ENCODE peak calls at places on chromosome 6, in seven cellular contexts. One of them, this sample, is unnamed. For H3K4me1 and H3K36me3, the result is how much of the 10 kb centered on the place peaks cover.

GRCh38 chr6:14743465-14744211 is 502.2 kb upstream of the JARID2 start:
- DNase-seq in uterus: no peak
- DNase-seq in psoas muscle: peak
- DNase-seq in CD8-positive, alpha-beta T cell: peak
- DNase-seq in lung: no peak
- DNase-seq in tibial artery: peak
- DNase-seq in IMR-90: peak
- DNase-seq in this sample: no peak

GRCh38 chr6:84657486-84657885 is 106.9 kb downstream of the TBX18 start:
- DNase-seq in tibial artery: no peak
- DNase-seq in IMR-90: no peak
- DNase-seq in psoas muscle: no peak
- DNase-seq in uterus: no peak
- DNase-seq in CD8-positive, alpha-beta T cell: no peak
- DNase-seq in lung: no peak
- DNase-seq in this sample: no peak

GRCh38 chr6:140462495-140463311 is 1088.3 kb upstream of the CITED2 start:
- DNase-seq in tibial artery: no peak
- DNase-seq in lung: no peak
- DNase-seq in psoas muscle: no peak
- DNase-seq in CD8-positive, alpha-beta T cell: no peak
- DNase-seq in uterus: no peak
- DNase-seq in IMR-90: peak
- DNase-seq in this sample: no peak

GRCh38 chr6:14658909-14659561 is 541.5 kb downstream of the CD83 start:
- DNase-seq in CD8-positive, alpha-beta T cell: no peak
- DNase-seq in uterus: no peak
- DNase-seq in tibial artery: no peak
- DNase-seq in IMR-90: peak
- DNase-seq in psoas muscle: no peak
- DNase-seq in lung: no peak
- DNase-seq in this sample: no peak

GRCh38 chr6:152897807-152898399 is 84.9 kb downstream of the FBXO5 start:
- DNase-seq in tibial artery: peak
- DNase-seq in IMR-90: peak
- DNase-seq in psoas muscle: peak
- DNase-seq in lung: peak
- DNase-seq in CD8-positive, alpha-beta T cell: peak
- DNase-seq in uterus: peak
- DNase-seq in this sample: peak

GRCh38 chr6:102853249-102853955 is 1459.9 kb downstream of the GRIK2 start:
- DNase-seq in tibial artery: no peak
- DNase-seq in psoas muscle: no peak
- DNase-seq in uterus: no peak
- DNase-seq in CD8-positive, alpha-beta T cell: no peak
- DNase-seq in IMR-90: no peak
- DNase-seq in lung: no peak
- DNase-seq in this sample: no peak

GRCh38 chr6:169212436-169212835 is 41.2 kb downstream of the THBS2 start:
- DNase-seq in tibial artery: no peak
- DNase-seq in lung: no peak
- DNase-seq in psoas muscle: no peak
- DNase-seq in IMR-90: no peak
- DNase-seq in uterus: no peak
- DNase-seq in CD8-positive, alpha-beta T cell: no peak
- DNase-seq in this sample: no peak

GRCh38 chr6:7500737-7501282 is 40.7 kb upstream of the DSP start:
- DNase-seq in uterus: no peak
- DNase-seq in IMR-90: no peak
- DNase-seq in lung: no peak
- DNase-seq in tibial artery: no peak
- DNase-seq in CD8-positive, alpha-beta T cell: no peak
- DNase-seq in psoas muscle: no peak
- DNase-seq in this sample: no peak

GRCh38 chr6:135540207-135540877 is 42.8 kb upstream of the AHI1 start:
- DNase-seq in CD8-positive, alpha-beta T cell: no peak
- DNase-seq in lung: no peak
- DNase-seq in uterus: no peak
- DNase-seq in tibial artery: no peak
- DNase-seq in IMR-90: peak
- DNase-seq in psoas muscle: no peak
- DNase-seq in this sample: no peak

GRCh38 chr6:3259491-3259958 is 778 bp downstream of the PSMG4 start:
- DNase-seq in uterus: no peak
- DNase-seq in psoas muscle: no peak
- DNase-seq in IMR-90: peak
- DNase-seq in CD8-positive, alpha-beta T cell: no peak
- DNase-seq in tibial artery: no peak
- DNase-seq in lung: no peak
- DNase-seq in this sample: peak

GRCh38 chr6:106125925-106126435 is 39.8 kb downstream of the PRDM1 start:
- DNase-seq in uterus: no peak
- DNase-seq in IMR-90: no peak
- DNase-seq in lung: no peak
- DNase-seq in psoas muscle: no peak
- DNase-seq in tibial artery: no peak
- DNase-seq in CD8-positive, alpha-beta T cell: no peak
- DNase-seq in this sample: peak

GRCh38 chr6:31634131-31634530 is 13.6 kb downstream of the PRRC2A start:
- DNase-seq in lung: no peak
- DNase-seq in psoas muscle: no peak
- DNase-seq in tibial artery: no peak
- DNase-seq in IMR-90: peak
- DNase-seq in CD8-positive, alpha-beta T cell: no peak
- DNase-seq in uterus: no peak
- DNase-seq in this sample: no peak

GRCh38 chr6:130681028-130681427 is 146.2 kb upstream of the SMLR1 start:
- DNase-seq in lung: no peak
- DNase-seq in IMR-90: peak
- DNase-seq in CD8-positive, alpha-beta T cell: no peak
- DNase-seq in tibial artery: no peak
- DNase-seq in psoas muscle: no peak
- DNase-seq in uterus: no peak
- DNase-seq in this sample: no peak

GRCh38 chr6:79305020-79305419 is 70.5 kb upstream of the HMGN3 start:
- DNase-seq in CD8-positive, alpha-beta T cell: no peak
- DNase-seq in uterus: no peak
- DNase-seq in psoas muscle: no peak
- DNase-seq in tibial artery: no peak
- DNase-seq in lung: no peak
- DNase-seq in IMR-90: no peak
- DNase-seq in this sample: no peak

GRCh38 chr6:20893415-20893814 is 359.2 kb downstream of the CDKAL1 start:
- DNase-seq in lung: no peak
- DNase-seq in CD8-positive, alpha-beta T cell: no peak
- DNase-seq in tibial artery: no peak
- DNase-seq in IMR-90: peak
- DNase-seq in uterus: no peak
- DNase-seq in psoas muscle: no peak
- DNase-seq in this sample: no peak

DNA sequence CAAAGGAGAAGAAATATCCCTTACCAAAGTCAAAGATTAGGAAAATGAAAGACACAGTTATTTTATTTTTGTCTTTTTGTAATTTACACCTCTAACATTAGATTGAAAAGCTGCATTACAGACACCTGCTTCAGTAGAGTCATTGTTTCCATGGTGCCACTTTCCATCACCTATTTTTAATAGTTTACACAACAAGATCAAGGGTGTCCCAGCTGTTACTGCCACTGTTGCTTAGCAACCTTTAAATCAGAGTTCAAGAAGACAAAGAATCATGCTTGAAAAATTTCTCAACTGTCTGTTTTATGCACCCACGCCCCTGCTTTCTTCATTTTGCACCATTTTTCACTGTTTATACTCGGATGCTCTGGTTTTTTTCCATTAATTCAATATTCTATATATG is 668.2 kb upstream of the GJE1 start:
- DNase-seq in uterus: no peak
- DNase-seq in IMR-90: peak
- DNase-seq in tibial artery: no peak
- DNase-seq in psoas muscle: no peak
- DNase-seq in lung: no peak
- DNase-seq in CD8-positive, alpha-beta T cell: no peak
- DNase-seq in this sample: peak
- H3K4me1 ChIP-seq in uterus: under half
- H3K4me1 ChIP-seq in IMR-90: under half
- H3K4me1 ChIP-seq in tibial artery: under half
- H3K4me1 ChIP-seq in psoas muscle: under half
- H3K4me1 ChIP-seq in lung: under half
- H3K4me1 ChIP-seq in CD8-positive, alpha-beta T cell: under half
- H3K4me1 ChIP-seq in this sample: under half

GRCh38 chr6:146027586-146028249 is 1.1 kb upstream of the GRM1 start:
- DNase-seq in tibial artery: no peak
- DNase-seq in psoas muscle: no peak
- DNase-seq in uterus: no peak
- DNase-seq in CD8-positive, alpha-beta T cell: no peak
- DNase-seq in IMR-90: no peak
- DNase-seq in lung: no peak
- DNase-seq in this sample: no peak

GRCh38 chr6:146029573-146030184 is 817 bp downstream of the GRM1 start:
- DNase-seq in CD8-positive, alpha-beta T cell: no peak
- DNase-seq in uterus: no peak
- DNase-seq in psoas muscle: no peak
- DNase-seq in lung: no peak
- DNase-seq in IMR-90: no peak
- DNase-seq in tibial artery: no peak
- DNase-seq in this sample: no peak

GRCh38 chr6:146026873-146027272 is 2.0 kb upstream of the GRM1 start:
- DNase-seq in CD8-positive, alpha-beta T cell: no peak
- DNase-seq in tibial artery: no peak
- DNase-seq in IMR-90: no peak
- DNase-seq in uterus: no peak
- DNase-seq in psoas muscle: no peak
- DNase-seq in lung: no peak
- DNase-seq in this sample: no peak

GRCh38 chr6:146028250-146028789 is 542 bp upstream of the GRM1 start:
- DNase-seq in IMR-90: peak
- DNase-seq in uterus: peak
- DNase-seq in psoas muscle: peak
- DNase-seq in lung: no peak
- DNase-seq in CD8-positive, alpha-beta T cell: peak
- DNase-seq in tibial artery: peak
- DNase-seq in this sample: peak

GRCh38 chr6:146028835-146029572 is at the start of gene GRM1:
- DNase-seq in psoas muscle: no peak
- DNase-seq in uterus: no peak
- DNase-seq in lung: no peak
- DNase-seq in CD8-positive, alpha-beta T cell: no peak
- DNase-seq in IMR-90: no peak
- DNase-seq in tibial artery: no peak
- DNase-seq in this sample: no peak
- H3K4me3 ChIP-seq in psoas muscle: no peak
- H3K4me3 ChIP-seq in uterus: no peak
- H3K4me3 ChIP-seq in lung: no peak
- H3K4me3 ChIP-seq in CD8-positive, alpha-beta T cell: no peak
- H3K4me3 ChIP-seq in IMR-90: no peak
- H3K4me3 ChIP-seq in tibial artery: no peak
- H3K4me3 ChIP-seq in this sample: no peak

DNA sequence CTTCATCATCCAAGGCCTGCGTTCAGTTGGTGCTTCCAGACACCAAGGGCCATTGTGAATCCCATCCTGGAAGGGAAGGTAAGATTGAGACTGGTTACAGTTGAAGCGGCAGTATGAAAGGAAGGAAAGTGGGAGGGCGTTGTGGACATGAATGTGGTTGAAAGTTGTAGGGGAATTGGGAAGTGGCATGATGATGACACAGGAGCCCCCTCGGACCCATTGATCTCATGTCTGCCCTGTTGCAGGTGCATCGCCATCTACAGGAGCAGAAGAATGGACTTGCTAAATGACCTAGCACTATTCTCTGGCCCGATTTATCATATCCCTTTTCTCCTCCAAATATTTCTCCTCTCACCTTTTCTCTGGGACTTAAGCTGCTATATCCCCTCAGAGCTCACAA is 5.5 kb downstream of the HLA-DQA1 start:
- DNase-seq in uterus: no peak
- DNase-seq in IMR-90: no peak
- DNase-seq in tibial artery: no peak
- DNase-seq in CD8-positive, alpha-beta T cell: no peak
- DNase-seq in psoas muscle: no peak
- DNase-seq in lung: no peak
- DNase-seq in this sample: no peak
- H3K36me3 ChIP-seq in uterus: under half
- H3K36me3 ChIP-seq in IMR-90: under half
- H3K36me3 ChIP-seq in tibial artery: under half
- H3K36me3 ChIP-seq in CD8-positive, alpha-beta T cell: under half
- H3K36me3 ChIP-seq in psoas muscle: under half
- H3K36me3 ChIP-seq in lung: under half
- H3K36me3 ChIP-seq in this sample: under half

DNA sequence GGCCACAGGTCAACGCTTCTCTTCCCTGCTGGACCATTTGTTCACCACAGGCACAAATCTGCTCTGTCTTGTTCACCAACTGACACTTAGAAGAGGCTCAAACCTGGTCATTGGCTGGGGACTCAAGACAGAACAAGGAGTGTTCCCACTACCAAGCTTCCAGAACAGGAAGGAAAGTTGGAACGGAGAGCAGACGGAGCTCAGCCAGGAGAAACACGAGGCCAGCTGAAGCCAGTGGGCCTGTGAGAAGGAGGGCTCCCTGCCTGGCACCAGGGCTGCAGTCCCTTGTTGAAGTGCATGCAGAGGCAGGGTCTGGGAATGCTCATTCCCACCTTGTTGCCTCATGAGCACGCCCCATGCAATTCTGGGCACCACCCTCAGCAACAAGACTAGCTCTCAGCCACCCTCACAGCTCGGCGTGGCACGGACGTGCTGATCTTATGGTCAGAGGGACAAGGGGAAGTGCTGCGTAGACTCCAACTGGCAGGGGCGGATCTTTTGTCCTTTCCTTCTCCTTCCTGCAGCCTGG is 236.6 kb upstream of the QKI start:
- DNase-seq in uterus: no peak
- DNase-seq in CD8-positive, alpha-beta T cell: no peak
- DNase-seq in tibial artery: no peak
- DNase-seq in IMR-90: no peak
- DNase-seq in psoas muscle: no peak
- DNase-seq in lung: peak
- DNase-seq in this sample: no peak
- H3K4me1 ChIP-seq in uterus: under half
- H3K4me1 ChIP-seq in CD8-positive, alpha-beta T cell: under half
- H3K4me1 ChIP-seq in tibial artery: under half
- H3K4me1 ChIP-seq in IMR-90: under half
- H3K4me1 ChIP-seq in psoas muscle: under half
- H3K4me1 ChIP-seq in lung: under half
- H3K4me1 ChIP-seq in this sample: under half

GRCh38 chr6:28351493-28351925 is 1.8 kb downstream of the ZKSCAN3 start:
- DNase-seq in psoas muscle: no peak
- DNase-seq in IMR-90: no peak
- DNase-seq in tibial artery: no peak
- DNase-seq in lung: no peak
- DNase-seq in CD8-positive, alpha-beta T cell: no peak
- DNase-seq in uterus: no peak
- DNase-seq in this sample: no peak
- H3K4me3 ChIP-seq in psoas muscle: peak
- H3K4me3 ChIP-seq in IMR-90: no peak
- H3K4me3 ChIP-seq in tibial artery: no peak
- H3K4me3 ChIP-seq in lung: no peak
- H3K4me3 ChIP-seq in CD8-positive, alpha-beta T cell: no peak
- H3K4me3 ChIP-seq in uterus: no peak
- H3K4me3 ChIP-seq in this sample: no peak

DNA sequence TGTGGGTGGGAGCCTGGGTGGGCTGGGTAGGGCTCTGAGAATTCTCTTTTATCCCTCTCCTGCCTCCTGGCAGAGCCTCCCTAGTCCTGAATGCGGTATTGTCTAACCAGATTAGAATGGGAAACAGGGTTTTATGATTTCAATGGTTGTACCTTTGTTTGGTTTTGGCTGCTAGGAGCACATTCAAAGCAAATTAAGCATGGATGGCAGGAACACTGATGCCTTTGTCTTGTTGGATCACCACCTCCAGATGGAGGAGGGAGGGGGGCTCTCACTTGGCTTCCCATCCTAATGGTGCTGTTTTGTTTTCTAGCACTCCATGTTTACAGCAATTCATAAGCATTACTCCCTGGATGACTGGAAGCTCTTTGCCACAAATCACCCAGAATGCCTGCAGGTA is 11.6 kb downstream of the GMPR start:
- DNase-seq in psoas muscle: no peak
- DNase-seq in lung: no peak
- DNase-seq in tibial artery: peak
- DNase-seq in IMR-90: no peak
- DNase-seq in CD8-positive, alpha-beta T cell: no peak
- DNase-seq in uterus: no peak
- DNase-seq in this sample: no peak
- H3K36me3 ChIP-seq in psoas muscle: under half
- H3K36me3 ChIP-seq in lung: under half
- H3K36me3 ChIP-seq in tibial artery: under half
- H3K36me3 ChIP-seq in IMR-90: under half
- H3K36me3 ChIP-seq in CD8-positive, alpha-beta T cell: under half
- H3K36me3 ChIP-seq in uterus: under half
- H3K36me3 ChIP-seq in this sample: under half

This sample was measured in naive thymus-derived CD4-positive, alpha-beta T cell.